ENCODE peak calls at places on chromosomes 11 and 22, in four cellular contexts. One of them, this sample, is unnamed. For H3K9me2, the result is how much of the 10 kb centered on the place peaks cover.

GRCh38 chr11:4983851-4984250 is 10.8 kb upstream of the OR51L1 start:
- DNase-seq in GM23338: no peak
- DNase-seq in GM23248: no peak
- DNase-seq in OCI-LY7: no peak
- DNase-seq in this sample: no peak

GRCh38 chr11:67600324-67601029 is 6.3 kb upstream of the NDUFV1 start:
- DNase-seq in GM23338: no peak
- DNase-seq in OCI-LY7: peak
- DNase-seq in GM23248: no peak
- DNase-seq in this sample: no peak

GRCh38 chr22:25113316-25113721 is 86.3 kb upstream of the CRYBB3 start:
- DNase-seq in GM23248: no peak
- DNase-seq in OCI-LY7: no peak
- DNase-seq in GM23338: no peak
- DNase-seq in this sample: no peak

GRCh38 chr22:39174498-39175120 is 22.1 kb upstream of the CBX7 start:
- DNase-seq in OCI-LY7: peak
- DNase-seq in GM23338: peak
- DNase-seq in GM23248: peak
- DNase-seq in this sample: peak

GRCh38 chr11:94629741-94630140 is 62.6 kb downstream of the PIWIL4 start:
- DNase-seq in OCI-LY7: no peak
- DNase-seq in GM23248: peak
- DNase-seq in GM23338: no peak
- DNase-seq in this sample: peak

GRCh38 chr11:118913411-118914125 is 12.2 kb downstream of the BCL9L start:
- DNase-seq in OCI-LY7: no peak
- DNase-seq in GM23338: no peak
- DNase-seq in GM23248: peak
- DNase-seq in this sample: peak

GRCh38 chr11:122995526-122995925 is 13.9 kb upstream of the BSX start:
- DNase-seq in GM23338: no peak
- DNase-seq in OCI-LY7: no peak
- DNase-seq in GM23248: no peak
- DNase-seq in this sample: no peak

GRCh38 chr11:114077482-114078305 is 18.2 kb downstream of the ZBTB16 start:
- DNase-seq in GM23338: no peak
- DNase-seq in OCI-LY7: peak
- DNase-seq in GM23248: no peak
- DNase-seq in this sample: no peak

GRCh38 chr11:59262419-59262818 is 49.7 kb upstream of the MPEG1 start:
- DNase-seq in OCI-LY7: no peak
- DNase-seq in GM23338: no peak
- DNase-seq in GM23248: no peak
- DNase-seq in this sample: no peak

GRCh38 chr11:122796128-122796717 is 42.1 kb upstream of the CRTAM start:
- DNase-seq in OCI-LY7: peak
- DNase-seq in GM23338: peak
- DNase-seq in GM23248: peak
- DNase-seq in this sample: peak

GRCh38 chr11:1292644-1293618 is 16.5 kb downstream of the TOLLIP start:
- DNase-seq in GM23248: no peak
- DNase-seq in OCI-LY7: no peak
- DNase-seq in GM23338: no peak
- DNase-seq in this sample: no peak

GRCh38 chr11:61294717-61295595 is at the start of gene VWCE:
- DNase-seq in OCI-LY7: peak
- DNase-seq in GM23248: peak
- DNase-seq in GM23338: peak
- DNase-seq in this sample: peak

GRCh38 chr22:33476716-33477115 is 418.5 kb upstream of the SYN3 start:
- DNase-seq in OCI-LY7: no peak
- DNase-seq in GM23338: no peak
- DNase-seq in GM23248: peak
- DNase-seq in this sample: peak

GRCh38 chr11:19389787-19390303 is 149.1 kb upstream of the E2F8 start:
- DNase-seq in GM23338: no peak
- DNase-seq in OCI-LY7: no peak
- DNase-seq in GM23248: no peak
- DNase-seq in this sample: no peak

GRCh38 chr22:26471522-26471921 is 12.1 kb downstream of the HPS4 start:
- DNase-seq in OCI-LY7: no peak
- DNase-seq in GM23248: peak
- DNase-seq in GM23338: no peak
- DNase-seq in this sample: peak

GRCh38 chr22:49023879-49024774 is 803.5 kb downstream of the BRD1 start:
- DNase-seq in GM23338: no peak
- DNase-seq in OCI-LY7: no peak
- DNase-seq in GM23248: no peak
- DNase-seq in this sample: no peak

GRCh38 chr11:12159351-12160099 is 49.1 kb downstream of the MICAL2 start:
- DNase-seq in GM23338: no peak
- DNase-seq in OCI-LY7: no peak
- DNase-seq in GM23248: peak
- DNase-seq in this sample: peak

GRCh38 chr11:122258446-122258994 is 142.5 kb upstream of the BLID start:
- DNase-seq in GM23338: no peak
- DNase-seq in GM23248: no peak
- DNase-seq in OCI-LY7: no peak
- DNase-seq in this sample: no peak

GRCh38 chr11:32353884-32354283 is 81.5 kb downstream of the WT1 start:
- DNase-seq in GM23338: no peak
- DNase-seq in GM23248: no peak
- DNase-seq in OCI-LY7: no peak
- DNase-seq in this sample: no peak

GRCh38 chr22:17243524-17243923 is 24.3 kb upstream of the ADA2 start:
- DNase-seq in GM23248: peak
- DNase-seq in OCI-LY7: peak
- DNase-seq in GM23338: no peak
- DNase-seq in this sample: peak

GRCh38 chr11:9664276-9665171 is 647 bp downstream of the SWAP70 start:
- DNase-seq in OCI-LY7: peak
- DNase-seq in GM23248: peak
- DNase-seq in GM23338: peak
- DNase-seq in this sample: peak

GRCh38 chr11:8870461-8871282 is 40.3 kb upstream of the AKIP1 start:
- DNase-seq in GM23338: peak
- DNase-seq in GM23248: peak
- DNase-seq in OCI-LY7: no peak
- DNase-seq in this sample: peak

GRCh38 chr11:69040581-69041260 is 8.0 kb upstream of the TPCN2 start:
- DNase-seq in OCI-LY7: no peak
- DNase-seq in GM23248: peak
- DNase-seq in GM23338: no peak
- DNase-seq in this sample: no peak

GRCh38 chr11:16191852-16192240 is 164.5 kb downstream of the SOX6 start:
- DNase-seq in OCI-LY7: peak
- DNase-seq in GM23248: no peak
- DNase-seq in GM23338: no peak
- DNase-seq in this sample: no peak

GRCh38 chr11:123973816-123974215 is 3.8 kb downstream of the OR10S1 start:
- DNase-seq in OCI-LY7: no peak
- DNase-seq in GM23248: peak
- DNase-seq in GM23338: no peak
- DNase-seq in this sample: peak

GRCh38 chr11:134246100-134246499 is 7.1 kb downstream of the THYN1 start:
- DNase-seq in GM23248: no peak
- DNase-seq in OCI-LY7: no peak
- DNase-seq in GM23338: no peak
- DNase-seq in this sample: no peak

GRCh38 chr22:23380230-23380573 is 199.9 kb downstream of the IGLL1 start:
- DNase-seq in OCI-LY7: no peak
- DNase-seq in GM23338: no peak
- DNase-seq in GM23248: no peak
- DNase-seq in this sample: no peak

GRCh38 chr11:68350759-68351449 is 38.5 kb downstream of the LRP5 start:
- DNase-seq in GM23338: no peak
- DNase-seq in GM23248: no peak
- DNase-seq in OCI-LY7: no peak
- DNase-seq in this sample: no peak

GRCh38 chr22:38850941-38851849 is 7.4 kb upstream of the NPTXR start:
- DNase-seq in GM23338: no peak
- DNase-seq in OCI-LY7: no peak
- DNase-seq in GM23248: peak
- DNase-seq in this sample: peak

GRCh38 chr11:39786281-39786680 is 1673.2 kb downstream of the LRRC4C start:
- DNase-seq in GM23338: no peak
- DNase-seq in OCI-LY7: no peak
- DNase-seq in GM23248: no peak
- DNase-seq in this sample: no peak

GRCh38 chr11:127074151-127074761 is 73.7 kb upstream of the KIRREL3 start:
- DNase-seq in GM23248: peak
- DNase-seq in OCI-LY7: peak
- DNase-seq in GM23338: peak
- DNase-seq in this sample: peak

GRCh38 chr11:74494916-74495315 is 1.4 kb upstream of the LIPT2 start:
- DNase-seq in GM23248: no peak
- DNase-seq in OCI-LY7: no peak
- DNase-seq in GM23338: no peak
- DNase-seq in this sample: no peak

GRCh38 chr22:50684501-50684900 is 11.9 kb downstream of the SHANK3 start:
- DNase-seq in OCI-LY7: no peak
- DNase-seq in GM23248: no peak
- DNase-seq in GM23338: no peak
- DNase-seq in this sample: no peak

GRCh38 chr11:34650528-34650927 is 29.6 kb downstream of the EHF start:
- DNase-seq in GM23248: no peak
- DNase-seq in GM23338: no peak
- DNase-seq in OCI-LY7: no peak
- DNase-seq in this sample: no peak

GRCh38 chr11:45902452-45903380 is 4.4 kb downstream of the FREY1 start:
- DNase-seq in GM23248: no peak
- DNase-seq in GM23338: no peak
- DNase-seq in OCI-LY7: no peak
- DNase-seq in this sample: no peak

GRCh38 chr11:24496728-24497396 is at the start of gene LUZP2:
- DNase-seq in GM23338: peak
- DNase-seq in GM23248: peak
- DNase-seq in OCI-LY7: no peak
- DNase-seq in this sample: peak

GRCh38 chr11:84830372-84830771 is 796.8 kb downstream of the DLG2 start:
- DNase-seq in GM23338: no peak
- DNase-seq in GM23248: no peak
- DNase-seq in OCI-LY7: no peak
- DNase-seq in this sample: no peak

GRCh38 chr11:84837402-84838069 is 789.6 kb downstream of the DLG2 start:
- DNase-seq in GM23248: no peak
- DNase-seq in OCI-LY7: no peak
- DNase-seq in GM23338: no peak
- DNase-seq in this sample: peak

GRCh38 chr11:84833488-84834086 is 793.6 kb downstream of the DLG2 start:
- DNase-seq in OCI-LY7: no peak
- DNase-seq in GM23248: no peak
- DNase-seq in GM23338: no peak
- DNase-seq in this sample: no peak

GRCh38 chr11:84836371-84836770 is 790.8 kb downstream of the DLG2 start:
- DNase-seq in GM23248: no peak
- DNase-seq in OCI-LY7: no peak
- DNase-seq in GM23338: no peak
- DNase-seq in this sample: no peak
- H3K9me2 ChIP-seq in GM23248: under half
- H3K9me2 ChIP-seq in OCI-LY7: under half
- H3K9me2 ChIP-seq in GM23338: under half
- H3K9me2 ChIP-seq in this sample: under half

DNA sequence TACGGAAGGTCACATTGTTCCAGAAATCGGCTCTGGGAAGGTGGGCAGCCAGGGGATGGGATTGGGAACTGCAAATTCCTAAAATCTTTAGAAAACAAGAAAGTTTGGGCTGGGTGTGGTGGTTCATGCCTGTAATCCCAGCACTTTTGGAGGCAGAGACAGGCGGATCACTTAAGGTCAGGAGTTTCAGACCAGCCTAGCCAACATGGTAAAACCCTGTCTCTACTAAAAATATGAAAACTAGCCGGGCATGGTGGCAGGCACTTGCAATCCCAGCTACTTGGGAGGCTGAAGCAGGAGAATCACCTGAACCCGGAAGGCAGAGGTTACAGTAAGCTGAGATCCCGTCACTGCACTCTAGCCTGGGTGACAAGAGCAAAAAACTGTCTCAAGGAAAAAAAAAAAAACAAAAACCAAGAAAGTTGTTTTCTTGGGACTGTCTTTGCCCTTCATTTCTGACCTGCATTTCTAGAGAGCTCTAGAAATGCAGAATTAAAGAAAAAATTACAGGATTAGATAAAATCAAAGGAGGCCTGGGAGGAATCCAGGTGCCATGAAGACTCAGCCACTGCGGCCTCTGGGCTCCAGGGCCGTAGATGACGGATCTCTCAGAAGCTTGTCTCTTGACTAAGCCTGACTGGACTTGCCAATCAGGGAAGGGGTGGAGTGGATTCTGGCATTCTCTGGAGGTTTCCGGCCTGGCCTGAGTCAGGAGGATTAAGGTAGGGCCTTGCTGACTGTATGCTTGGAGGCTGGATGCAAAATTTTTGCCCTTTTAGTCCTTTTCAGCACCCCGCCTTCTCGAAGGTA is 5.3 kb upstream of the MALAT1 start:
- DNase-seq in GM23248: peak
- DNase-seq in GM23338: peak
- DNase-seq in OCI-LY7: no peak
- DNase-seq in this sample: peak
- H3K4me3 ChIP-seq in GM23248: peak
- H3K4me3 ChIP-seq in GM23338: no peak
- H3K4me3 ChIP-seq in OCI-LY7: peak
- H3K4me3 ChIP-seq in this sample: no peak

GRCh38 chr22:29148036-29148435 is 57.7 kb upstream of the EMID1 start:
- DNase-seq in GM23338: no peak
- DNase-seq in GM23248: no peak
- DNase-seq in OCI-LY7: no peak
- DNase-seq in this sample: no peak
- H3K9me2 ChIP-seq in GM23338: under half
- H3K9me2 ChIP-seq in GM23248: under half
- H3K9me2 ChIP-seq in OCI-LY7: under half
- H3K9me2 ChIP-seq in this sample: under half

GRCh38 chr22:36913431-36914382 is at the start of gene CSF2RB:
- DNase-seq in GM23248: no peak
- DNase-seq in OCI-LY7: peak
- DNase-seq in GM23338: no peak
- DNase-seq in this sample: no peak
- H3K4me3 ChIP-seq in GM23248: no peak
- H3K4me3 ChIP-seq in OCI-LY7: peak
- H3K4me3 ChIP-seq in GM23338: no peak
- H3K4me3 ChIP-seq in this sample: no peak

This sample was measured in PC-3.